ENCODE peak calls at places on chromosomes 1 and 21, in four cellular contexts. X, F, I and Y are unnamed samples.
A peak's percentile ranks its signal among the peaks of the same experiment; 100 is the strongest.

GRCh38 chr21:45228656-45229240 is 58.9 kb downstream of the POFUT2 start:
- DNase-seq in X (no peak), F (no peak), I (no peak), Y (no peak)

GRCh38 chr21:33265664-33266049 is 510 bp upstream of the IL10RB start:
- DNase-seq in X (peak; percentile 37), F (no peak), I (peak; percentile 56), Y (peak; percentile 59)

GRCh38 chr1:89298461-89298860 is 25.8 kb upstream of the GBP5 start:
- DNase-seq in X (peak; percentile 70), F (no peak), I (no peak), Y (no peak)

GRCh38 chr1:152148051-152148450 is 11.0 kb downstream of the RPTN start:
- DNase-seq in X (no peak), F (no peak), I (no peak), Y (no peak)

GRCh38 chr1:119636500-119637089 is 11.5 kb downstream of the ZNF697 start:
- DNase-seq in X (no peak), F (no peak), I (no peak), Y (no peak)

GRCh38 chr1:14182801-14183200 is 415.7 kb upstream of the KAZN start:
- DNase-seq in X (no peak), F (no peak), I (no peak), Y (no peak)

GRCh38 chr21:42520628-42521253 is 7.1 kb downstream of the SLC37A1 start:
- DNase-seq in X (no peak), F (no peak), I (no peak), Y (no peak)

GRCh38 chr1:1989102-1989542 is 14.5 kb downstream of the CFAP74 start:
- DNase-seq in X (peak; percentile 38), F (no peak), I (peak; percentile 65), Y (no peak)

GRCh38 chr1:227369102-227369760 is 50.9 kb upstream of the CDC42BPA start:
- DNase-seq in X (no peak), F (no peak), I (no peak), Y (no peak)

GRCh38 chr21:34932233-34932632 is 116.9 kb downstream of the RUNX1 start:
- DNase-seq in X (no peak), F (no peak), I (no peak), Y (no peak)

GRCh38 chr1:27934818-27935549 is at the start of gene SMPDL3B:
- DNase-seq in X (peak; percentile 63), F (peak; percentile 60), I (no peak), Y (peak; percentile 82)

GRCh38 chr21:42426424-42426823 is 22.7 kb downstream of the UBASH3A start:
- DNase-seq in X (no peak), F (no peak), I (no peak), Y (no peak)

GRCh38 chr1:192512426-192513125 is 63.0 kb upstream of the RGS1 start:
- DNase-seq in X (no peak), F (no peak), I (peak; percentile 20), Y (no peak)

GRCh38 chr1:81717230-81717629 is 83.5 kb upstream of the ADGRL2 start:
- DNase-seq in X (peak; percentile 57), F (no peak), I (no peak), Y (no peak)

GRCh38 chr21:35565204-35565611 is 495.1 kb downstream of the SETD4 start:
- DNase-seq in X (peak; percentile 39), F (no peak), I (peak; percentile 27), Y (peak; percentile 31)

GRCh38 chr1:244065960-244066388 is 14.9 kb downstream of the ZBTB18 start:
- DNase-seq in X (peak; percentile 60), F (no peak), I (no peak), Y (no peak)

GRCh38 chr1:159008744-159009188 is 941 bp upstream of the IFI16 start:
- DNase-seq in X (no peak), F (no peak), I (no peak), Y (no peak)

GRCh38 chr1:23922321-23922943 is 9.3 kb upstream of the CNR2 start:
- DNase-seq in X (no peak), F (no peak), I (no peak), Y (no peak)

GRCh38 chr1:227563319-227564201 is at the start of gene ZNF678:
- DNase-seq in X (peak; percentile 94), F (peak; percentile 99), I (peak; percentile 90), Y (peak; percentile 95)

GRCh38 chr1:5370321-5370720 is 621.9 kb downstream of the NPHP4 start:
- DNase-seq in X (no peak), F (no peak), I (no peak), Y (no peak)

GRCh38 chr1:68104155-68104554 is 53.7 kb upstream of the DIRAS3 start:
- DNase-seq in X (peak; percentile 41), F (no peak), I (no peak), Y (no peak)

GRCh38 chr21:32496536-32496935 is 84.0 kb downstream of the EVA1C start:
- DNase-seq in X (no peak), F (no peak), I (no peak), Y (no peak)

GRCh38 chr1:58882322-58882951 is 98.6 kb upstream of the JUN start:
- DNase-seq in X (no peak), F (no peak), I (no peak), Y (no peak)

DNA sequence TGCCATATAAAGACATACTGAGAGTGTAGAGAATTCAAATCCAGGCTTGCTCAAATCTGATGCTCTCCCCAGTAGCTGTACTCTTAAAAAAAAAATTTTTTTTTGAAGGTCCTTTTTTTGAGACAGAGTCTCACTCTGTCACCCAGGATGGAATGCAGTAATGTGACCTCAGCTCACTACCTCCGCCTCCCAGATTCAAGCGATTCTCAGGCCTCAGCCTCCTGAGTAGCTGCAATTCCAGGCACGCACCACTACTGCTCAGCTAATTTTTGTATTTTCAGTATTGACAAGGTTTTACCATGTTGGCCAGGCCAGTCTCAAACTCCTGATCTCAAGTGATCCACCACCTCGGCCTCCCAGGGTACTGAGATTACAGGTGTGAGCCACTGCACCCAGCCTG is 28.7 kb downstream of the STYXL2 start:
- DNase-seq in X (no peak), F (no peak), I (no peak), Y (no peak)
- H3K27ac ChIP-seq in X (no peak overlapping the region), F (no peak overlapping the region), I (no peak overlapping the region), Y (no peak overlapping the region)

GRCh38 chr1:94106716-94107115 is 14.2 kb downstream of the ABCA4 start:
- DNase-seq in X (no peak), F (no peak), I (no peak), Y (no peak)
- TF ChIP-seq CTCF in X (no peak), F (no peak), I (no peak), Y (no peak)

GRCh38 chr1:178011864-178012476 is 42.1 kb upstream of the SEC16B start:
- DNase-seq in X (no peak), F (no peak), I (no peak), Y (no peak)
- H3K27ac ChIP-seq in X (peak overlapping the region; percentile 37), F (no peak overlapping the region), I (no peak overlapping the region), Y (peak overlapping the region; percentile 16)

GRCh38 chr1:213284626-213285025 is 233.6 kb downstream of the RPS6KC1 start:
- DNase-seq in X (no peak), F (no peak), I (no peak), Y (no peak)
- TF ChIP-seq CTCF in X (no peak), F (no peak), I (no peak), Y (no peak)

GRCh38 chr1:166906647-166907046 is 30.6 kb upstream of the TADA1 start:
- DNase-seq in X (no peak), F (no peak), I (no peak), Y (no peak)
- H3K27ac ChIP-seq in X (no peak overlapping the region), F (no peak overlapping the region), I (no peak overlapping the region), Y (no peak overlapping the region)

GRCh38 chr1:229848762-229849677 is 218.0 kb upstream of the GALNT2 start:
- DNase-seq in X (peak; percentile 9), F (peak; percentile 48), I (no peak), Y (no peak)
- TF ChIP-seq CTCF in X (peak; percentile 62), F (peak; percentile 61), I (peak; percentile 43), Y (peak; percentile 1)

GRCh38 chr1:85566890-85567289 is 13.7 kb upstream of the CCN1 start:
- DNase-seq in X (peak; percentile 29), F (no peak), I (no peak), Y (no peak)

GRCh38 chr1:85568660-85569059 is 11.9 kb upstream of the CCN1 start:
- DNase-seq in X (no peak), F (no peak), I (no peak), Y (no peak)

GRCh38 chr1:85559890-85560289 is 20.7 kb upstream of the CCN1 start:
- DNase-seq in X (no peak), F (no peak), I (no peak), Y (no peak)

GRCh38 chr1:85560305-85560704 is 20.3 kb upstream of the CCN1 start:
- DNase-seq in X (no peak), F (no peak), I (no peak), Y (no peak)

DNA sequence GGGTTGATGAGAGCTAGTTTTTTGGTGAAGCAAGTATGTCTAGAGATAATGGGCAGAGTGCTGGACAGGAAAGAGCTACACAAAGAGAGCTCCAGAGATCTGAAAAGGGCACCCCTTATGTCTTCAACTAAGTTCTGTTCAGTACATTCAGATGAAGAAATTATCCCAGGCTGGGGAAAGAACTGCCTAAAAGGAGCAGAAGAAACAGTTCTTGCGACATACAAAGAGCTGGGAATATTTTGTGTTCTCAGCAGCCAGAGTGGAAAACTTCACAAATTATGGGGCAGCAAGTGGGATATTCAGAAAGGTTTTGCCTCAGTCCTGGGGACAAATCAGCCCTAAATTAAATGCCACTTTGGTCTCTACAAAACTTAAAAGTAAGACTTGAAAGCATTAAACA is 17.4 kb upstream of the CCN1 start:
- DNase-seq in X (no peak), F (no peak), I (no peak), Y (no peak)
- H3K27ac ChIP-seq in X (no peak overlapping the region), F (no peak overlapping the region), I (no peak overlapping the region), Y (no peak overlapping the region)